ENCODE peak calls at places on chromosomes 13 and 19, in six cellular contexts. One of them, this sample, is unnamed.

GRCh38 chr19:5959260-5960004 is 18.5 kb downstream of the RANBP3 start:
- DNase-seq in retinal pigment epithelial cell: no peak
- DNase-seq in activated naive CD4-positive, alpha-beta T cell: no peak
- DNase-seq in astrocyte of the spinal cord: no peak
- DNase-seq in BJ: no peak
- DNase-seq in A172: no peak
- DNase-seq in this sample: no peak

GRCh38 chr13:28100149-28101121 is at the start of gene FLT3:
- DNase-seq in activated naive CD4-positive, alpha-beta T cell: no peak
- DNase-seq in astrocyte of the spinal cord: peak; percentile 53
- DNase-seq in A172: peak; percentile 50
- DNase-seq in BJ: no peak
- DNase-seq in retinal pigment epithelial cell: peak; percentile 83
- DNase-seq in this sample: peak; percentile 17

GRCh38 chr13:29758591-29759114 is 91.8 kb downstream of the UBL3 start:
- DNase-seq in retinal pigment epithelial cell: no peak
- DNase-seq in A172: peak; percentile 61
- DNase-seq in activated naive CD4-positive, alpha-beta T cell: no peak
- DNase-seq in BJ: no peak
- DNase-seq in astrocyte of the spinal cord: no peak
- DNase-seq in this sample: peak; percentile 29

GRCh38 chr19:12777217-12778019 is 2.1 kb upstream of the HOOK2 start:
- DNase-seq in activated naive CD4-positive, alpha-beta T cell: peak; percentile 66
- DNase-seq in A172: peak; percentile 53
- DNase-seq in astrocyte of the spinal cord: peak; percentile 85
- DNase-seq in BJ: no peak
- DNase-seq in retinal pigment epithelial cell: no peak
- DNase-seq in this sample: peak; percentile 85

GRCh38 chr13:110301606-110302131 is 5.3 kb downstream of the COL4A1 start:
- DNase-seq in A172: peak; percentile 68
- DNase-seq in retinal pigment epithelial cell: no peak
- DNase-seq in astrocyte of the spinal cord: peak; percentile 56
- DNase-seq in activated naive CD4-positive, alpha-beta T cell: no peak
- DNase-seq in BJ: no peak
- DNase-seq in this sample: no peak

GRCh38 chr19:35114656-35115537 is 726 bp upstream of the FXYD3 start:
- DNase-seq in BJ: no peak
- DNase-seq in retinal pigment epithelial cell: no peak
- DNase-seq in astrocyte of the spinal cord: peak; percentile 45
- DNase-seq in A172: peak; percentile 45
- DNase-seq in activated naive CD4-positive, alpha-beta T cell: peak; percentile 47
- DNase-seq in this sample: peak; percentile 85

GRCh38 chr13:85266331-85266730 is 532.9 kb downstream of the SLITRK6 start:
- DNase-seq in BJ: no peak
- DNase-seq in A172: peak; percentile 52
- DNase-seq in retinal pigment epithelial cell: no peak
- DNase-seq in astrocyte of the spinal cord: no peak
- DNase-seq in activated naive CD4-positive, alpha-beta T cell: no peak
- DNase-seq in this sample: no peak

GRCh38 chr13:29861694-29862110 is 11.3 kb upstream of the UBL3 start:
- DNase-seq in retinal pigment epithelial cell: no peak
- DNase-seq in BJ: peak; percentile 99
- DNase-seq in activated naive CD4-positive, alpha-beta T cell: no peak
- DNase-seq in A172: peak; percentile 64
- DNase-seq in astrocyte of the spinal cord: peak; percentile 82
- DNase-seq in this sample: no peak

GRCh38 chr13:81872581-81872980 is 1531.7 kb upstream of the SPRY2 start:
- DNase-seq in activated naive CD4-positive, alpha-beta T cell: no peak
- DNase-seq in astrocyte of the spinal cord: peak; percentile 1
- DNase-seq in retinal pigment epithelial cell: no peak
- DNase-seq in A172: peak; percentile 10
- DNase-seq in BJ: no peak
- DNase-seq in this sample: no peak

GRCh38 chr13:98534821-98535220 is 42.1 kb downstream of the STK24 start:
- DNase-seq in activated naive CD4-positive, alpha-beta T cell: no peak
- DNase-seq in A172: no peak
- DNase-seq in BJ: no peak
- DNase-seq in retinal pigment epithelial cell: no peak
- DNase-seq in astrocyte of the spinal cord: no peak
- DNase-seq in this sample: no peak

GRCh38 chr19:6423499-6424189 is 967 bp downstream of the KHSRP start:
- DNase-seq in BJ: no peak
- DNase-seq in A172: peak; percentile 38
- DNase-seq in activated naive CD4-positive, alpha-beta T cell: no peak
- DNase-seq in astrocyte of the spinal cord: peak; percentile 37
- DNase-seq in retinal pigment epithelial cell: no peak
- DNase-seq in this sample: no peak

GRCh38 chr19:17089238-17089637 is 13.7 kb downstream of the MYO9B start:
- DNase-seq in A172: peak; percentile 77
- DNase-seq in activated naive CD4-positive, alpha-beta T cell: no peak
- DNase-seq in astrocyte of the spinal cord: peak; percentile 77
- DNase-seq in retinal pigment epithelial cell: no peak
- DNase-seq in BJ: peak; percentile 49
- DNase-seq in this sample: no peak

GRCh38 chr19:48311384-48311783 is 14.0 kb upstream of the EMP3 start:
- DNase-seq in A172: no peak
- DNase-seq in BJ: no peak
- DNase-seq in activated naive CD4-positive, alpha-beta T cell: no peak
- DNase-seq in retinal pigment epithelial cell: no peak
- DNase-seq in astrocyte of the spinal cord: no peak
- DNase-seq in this sample: no peak

GRCh38 chr19:38204096-38204495 is 19.9 kb downstream of the DPF1 start:
- DNase-seq in BJ: no peak
- DNase-seq in retinal pigment epithelial cell: no peak
- DNase-seq in activated naive CD4-positive, alpha-beta T cell: no peak
- DNase-seq in A172: no peak
- DNase-seq in astrocyte of the spinal cord: no peak
- DNase-seq in this sample: no peak

GRCh38 chr19:18160792-18161690 is 8.1 kb downstream of the PIK3R2 start:
- DNase-seq in A172: peak; percentile 24
- DNase-seq in activated naive CD4-positive, alpha-beta T cell: peak; percentile 78
- DNase-seq in astrocyte of the spinal cord: peak; percentile 32
- DNase-seq in BJ: no peak
- DNase-seq in retinal pigment epithelial cell: no peak
- DNase-seq in this sample: peak; percentile 88

GRCh38 chr13:88068975-88069374 is 397.8 kb downstream of the SLITRK5 start:
- DNase-seq in BJ: no peak
- DNase-seq in activated naive CD4-positive, alpha-beta T cell: no peak
- DNase-seq in astrocyte of the spinal cord: no peak
- DNase-seq in retinal pigment epithelial cell: no peak
- DNase-seq in A172: no peak
- DNase-seq in this sample: no peak

This sample was measured in head of caudate nucleus.